ENCODE peak calls at places on chromosomes 16 and 17, in seven cellular contexts. One of them, this sample, is unnamed.

GRCh38 chr17:82126479-82127314 is 28.7 kb upstream of the FASN start:
- DNase-seq in right lobe of liver: no peak
- DNase-seq in CD4-positive, CD25-positive, alpha-beta regulatory T cell: peak; percentile 97
- DNase-seq in CD8-positive, alpha-beta T cell: peak; percentile 97
- DNase-seq in CD8-positive, alpha-beta memory T cell: peak; percentile 96
- DNase-seq in astrocyte: no peak
- DNase-seq in body of pancreas: no peak
- DNase-seq in this sample: no peak

GRCh38 chr17:8430966-8431365 is 4.7 kb upstream of the NDEL1 start:
- DNase-seq in right lobe of liver: peak; percentile 87
- DNase-seq in CD4-positive, CD25-positive, alpha-beta regulatory T cell: no peak
- DNase-seq in CD8-positive, alpha-beta T cell: no peak
- DNase-seq in CD8-positive, alpha-beta memory T cell: no peak
- DNase-seq in astrocyte: peak; percentile 81
- DNase-seq in body of pancreas: peak; percentile 10
- DNase-seq in this sample: no peak

GRCh38 chr17:69523252-69523861 is 108.9 kb downstream of the MAP2K6 start:
- DNase-seq in right lobe of liver: no peak
- DNase-seq in CD4-positive, CD25-positive, alpha-beta regulatory T cell: peak; percentile 41
- DNase-seq in CD8-positive, alpha-beta T cell: no peak
- DNase-seq in CD8-positive, alpha-beta memory T cell: no peak
- DNase-seq in astrocyte: peak; percentile 31
- DNase-seq in body of pancreas: peak; percentile 63
- DNase-seq in this sample: peak; percentile 45

GRCh38 chr16:77383606-77384187 is 51.1 kb downstream of the ADAMTS18 start:
- DNase-seq in right lobe of liver: no peak
- DNase-seq in CD4-positive, CD25-positive, alpha-beta regulatory T cell: no peak
- DNase-seq in CD8-positive, alpha-beta T cell: no peak
- DNase-seq in CD8-positive, alpha-beta memory T cell: no peak
- DNase-seq in astrocyte: no peak
- DNase-seq in body of pancreas: no peak
- DNase-seq in this sample: no peak

GRCh38 chr17:19270347-19270950 is 33.3 kb downstream of the EPN2 start:
- DNase-seq in right lobe of liver: no peak
- DNase-seq in CD4-positive, CD25-positive, alpha-beta regulatory T cell: no peak
- DNase-seq in CD8-positive, alpha-beta T cell: no peak
- DNase-seq in CD8-positive, alpha-beta memory T cell: no peak
- DNase-seq in astrocyte: no peak
- DNase-seq in body of pancreas: peak; percentile 26
- DNase-seq in this sample: no peak

GRCh38 chr16:72092832-72093447 is 480 bp downstream of the TXNL4B start:
- DNase-seq in right lobe of liver: no peak
- DNase-seq in CD4-positive, CD25-positive, alpha-beta regulatory T cell: peak; percentile 18
- DNase-seq in CD8-positive, alpha-beta T cell: no peak
- DNase-seq in CD8-positive, alpha-beta memory T cell: no peak
- DNase-seq in astrocyte: peak; percentile 73
- DNase-seq in body of pancreas: peak; percentile 11
- DNase-seq in this sample: peak; percentile 58

GRCh38 chr16:14378684-14379467 is 251.2 kb downstream of the PARN start:
- DNase-seq in right lobe of liver: no peak
- DNase-seq in CD4-positive, CD25-positive, alpha-beta regulatory T cell: no peak
- DNase-seq in CD8-positive, alpha-beta T cell: no peak
- DNase-seq in CD8-positive, alpha-beta memory T cell: no peak
- DNase-seq in astrocyte: peak; percentile 35
- DNase-seq in body of pancreas: no peak
- DNase-seq in this sample: no peak

GRCh38 chr17:8314797-8315739 is 5.0 kb downstream of the ARHGEF15 start:
- DNase-seq in right lobe of liver: no peak
- DNase-seq in CD4-positive, CD25-positive, alpha-beta regulatory T cell: no peak
- DNase-seq in CD8-positive, alpha-beta T cell: no peak
- DNase-seq in CD8-positive, alpha-beta memory T cell: no peak
- DNase-seq in astrocyte: no peak
- DNase-seq in body of pancreas: peak; percentile 23
- DNase-seq in this sample: no peak

GRCh38 chr16:70694088-70694487 is 8.2 kb upstream of the MTSS2 start:
- DNase-seq in right lobe of liver: no peak
- DNase-seq in CD4-positive, CD25-positive, alpha-beta regulatory T cell: no peak
- DNase-seq in CD8-positive, alpha-beta T cell: no peak
- DNase-seq in CD8-positive, alpha-beta memory T cell: no peak
- DNase-seq in astrocyte: peak; percentile 74
- DNase-seq in body of pancreas: no peak
- DNase-seq in this sample: no peak

GRCh38 chr16:13594798-13595197 is 325.2 kb upstream of the ERCC4 start:
- DNase-seq in right lobe of liver: no peak
- DNase-seq in CD4-positive, CD25-positive, alpha-beta regulatory T cell: no peak
- DNase-seq in CD8-positive, alpha-beta T cell: no peak
- DNase-seq in CD8-positive, alpha-beta memory T cell: no peak
- DNase-seq in astrocyte: no peak
- DNase-seq in body of pancreas: no peak
- DNase-seq in this sample: no peak

GRCh38 chr16:30145692-30146091 is 22.7 kb upstream of the MAPK3 start:
- DNase-seq in right lobe of liver: no peak
- DNase-seq in CD4-positive, CD25-positive, alpha-beta regulatory T cell: no peak
- DNase-seq in CD8-positive, alpha-beta T cell: no peak
- DNase-seq in CD8-positive, alpha-beta memory T cell: no peak
- DNase-seq in astrocyte: no peak
- DNase-seq in body of pancreas: no peak
- DNase-seq in this sample: no peak

GRCh38 chr16:86948046-86948445 is 369.1 kb downstream of the C16orf95 start:
- DNase-seq in right lobe of liver: no peak
- DNase-seq in CD4-positive, CD25-positive, alpha-beta regulatory T cell: no peak
- DNase-seq in CD8-positive, alpha-beta T cell: no peak
- DNase-seq in CD8-positive, alpha-beta memory T cell: no peak
- DNase-seq in astrocyte: no peak
- DNase-seq in body of pancreas: no peak
- DNase-seq in this sample: no peak

GRCh38 chr17:36641877-36642845 is 40.8 kb downstream of the MRM1 start:
- DNase-seq in right lobe of liver: peak; percentile 25
- DNase-seq in CD4-positive, CD25-positive, alpha-beta regulatory T cell: peak; percentile 22
- DNase-seq in CD8-positive, alpha-beta T cell: no peak
- DNase-seq in CD8-positive, alpha-beta memory T cell: no peak
- DNase-seq in astrocyte: no peak
- DNase-seq in body of pancreas: no peak
- DNase-seq in this sample: no peak

GRCh38 chr17:79165756-79166473 is 91.3 kb downstream of the ENGASE start:
- DNase-seq in right lobe of liver: no peak
- DNase-seq in CD4-positive, CD25-positive, alpha-beta regulatory T cell: no peak
- DNase-seq in CD8-positive, alpha-beta T cell: no peak
- DNase-seq in CD8-positive, alpha-beta memory T cell: no peak
- DNase-seq in astrocyte: no peak
- DNase-seq in body of pancreas: no peak
- DNase-seq in this sample: no peak

GRCh38 chr17:39753514-39754160 is 15.9 kb downstream of the GRB7 start:
- DNase-seq in right lobe of liver: peak; percentile 71
- DNase-seq in CD4-positive, CD25-positive, alpha-beta regulatory T cell: no peak
- DNase-seq in CD8-positive, alpha-beta T cell: peak; percentile 76
- DNase-seq in CD8-positive, alpha-beta memory T cell: no peak
- DNase-seq in astrocyte: no peak
- DNase-seq in body of pancreas: peak; percentile 50
- DNase-seq in this sample: peak; percentile 53

GRCh38 chr17:82458885-82459424 is 414 bp downstream of the NARF start:
- DNase-seq in right lobe of liver: peak; percentile 49
- DNase-seq in CD4-positive, CD25-positive, alpha-beta regulatory T cell: peak; percentile 39
- DNase-seq in CD8-positive, alpha-beta T cell: no peak
- DNase-seq in CD8-positive, alpha-beta memory T cell: peak; percentile 26
- DNase-seq in astrocyte: peak; percentile 16
- DNase-seq in body of pancreas: peak; percentile 36
- DNase-seq in this sample: no peak

GRCh38 chr16:8788578-8789172 is 8.8 kb downstream of the TMEM186 start:
- DNase-seq in right lobe of liver: no peak
- DNase-seq in CD4-positive, CD25-positive, alpha-beta regulatory T cell: no peak
- DNase-seq in CD8-positive, alpha-beta T cell: no peak
- DNase-seq in CD8-positive, alpha-beta memory T cell: no peak
- DNase-seq in astrocyte: no peak
- DNase-seq in body of pancreas: no peak
- DNase-seq in this sample: no peak

GRCh38 chr17:3762922-3763776 is 37.8 kb downstream of the ITGAE start:
- DNase-seq in right lobe of liver: no peak
- DNase-seq in CD4-positive, CD25-positive, alpha-beta regulatory T cell: peak; percentile 88
- DNase-seq in CD8-positive, alpha-beta T cell: peak; percentile 44
- DNase-seq in CD8-positive, alpha-beta memory T cell: peak; percentile 70
- DNase-seq in astrocyte: no peak
- DNase-seq in body of pancreas: no peak
- DNase-seq in this sample: no peak

GRCh38 chr16:31484491-31485171 is 1.7 kb downstream of the SLC5A2 start:
- DNase-seq in right lobe of liver: no peak
- DNase-seq in CD4-positive, CD25-positive, alpha-beta regulatory T cell: no peak
- DNase-seq in CD8-positive, alpha-beta T cell: no peak
- DNase-seq in CD8-positive, alpha-beta memory T cell: no peak
- DNase-seq in astrocyte: peak; percentile 18
- DNase-seq in body of pancreas: peak; percentile 64
- DNase-seq in this sample: no peak

GRCh38 chr17:53627511-53627910 is 195.2 kb upstream of the KIF2B start:
- DNase-seq in right lobe of liver: no peak
- DNase-seq in CD4-positive, CD25-positive, alpha-beta regulatory T cell: no peak
- DNase-seq in CD8-positive, alpha-beta T cell: no peak
- DNase-seq in CD8-positive, alpha-beta memory T cell: no peak
- DNase-seq in astrocyte: peak; percentile 76
- DNase-seq in body of pancreas: no peak
- DNase-seq in this sample: no peak

GRCh38 chr17:17440938-17441730 is 35.7 kb upstream of the MED9 start:
- DNase-seq in right lobe of liver: no peak
- DNase-seq in CD4-positive, CD25-positive, alpha-beta regulatory T cell: no peak
- DNase-seq in CD8-positive, alpha-beta T cell: no peak
- DNase-seq in CD8-positive, alpha-beta memory T cell: no peak
- DNase-seq in astrocyte: no peak
- DNase-seq in body of pancreas: no peak
- DNase-seq in this sample: no peak

GRCh38 chr17:65446838-65447526 is 114.5 kb downstream of the AXIN2 start:
- DNase-seq in right lobe of liver: no peak
- DNase-seq in CD4-positive, CD25-positive, alpha-beta regulatory T cell: no peak
- DNase-seq in CD8-positive, alpha-beta T cell: no peak
- DNase-seq in CD8-positive, alpha-beta memory T cell: no peak
- DNase-seq in astrocyte: no peak
- DNase-seq in body of pancreas: no peak
- DNase-seq in this sample: no peak

GRCh38 chr16:27642753-27643152 is 92.8 kb downstream of the KATNIP start:
- DNase-seq in right lobe of liver: no peak
- DNase-seq in CD4-positive, CD25-positive, alpha-beta regulatory T cell: peak; percentile 23
- DNase-seq in CD8-positive, alpha-beta T cell: no peak
- DNase-seq in CD8-positive, alpha-beta memory T cell: no peak
- DNase-seq in astrocyte: no peak
- DNase-seq in body of pancreas: no peak
- DNase-seq in this sample: peak; percentile 28

GRCh38 chr16:24610421-24610765 is 71.0 kb downstream of the RBBP6 start:
- DNase-seq in right lobe of liver: no peak
- DNase-seq in CD4-positive, CD25-positive, alpha-beta regulatory T cell: no peak
- DNase-seq in CD8-positive, alpha-beta T cell: no peak
- DNase-seq in CD8-positive, alpha-beta memory T cell: no peak
- DNase-seq in astrocyte: peak; percentile 22
- DNase-seq in body of pancreas: peak; percentile 8
- DNase-seq in this sample: peak; percentile 28
- H3K4me3 ChIP-seq in right lobe of liver: no peak overlapping the region
- H3K4me3 ChIP-seq in CD4-positive, CD25-positive, alpha-beta regulatory T cell: no peak overlapping the region
- H3K4me3 ChIP-seq in CD8-positive, alpha-beta T cell: no peak overlapping the region
- H3K4me3 ChIP-seq in CD8-positive, alpha-beta memory T cell: no peak overlapping the region
- H3K4me3 ChIP-seq in astrocyte: peak overlapping the region; percentile 51
- H3K4me3 ChIP-seq in body of pancreas: no peak overlapping the region
- H3K4me3 ChIP-seq in this sample: peak overlapping the region; percentile 27

DNA sequence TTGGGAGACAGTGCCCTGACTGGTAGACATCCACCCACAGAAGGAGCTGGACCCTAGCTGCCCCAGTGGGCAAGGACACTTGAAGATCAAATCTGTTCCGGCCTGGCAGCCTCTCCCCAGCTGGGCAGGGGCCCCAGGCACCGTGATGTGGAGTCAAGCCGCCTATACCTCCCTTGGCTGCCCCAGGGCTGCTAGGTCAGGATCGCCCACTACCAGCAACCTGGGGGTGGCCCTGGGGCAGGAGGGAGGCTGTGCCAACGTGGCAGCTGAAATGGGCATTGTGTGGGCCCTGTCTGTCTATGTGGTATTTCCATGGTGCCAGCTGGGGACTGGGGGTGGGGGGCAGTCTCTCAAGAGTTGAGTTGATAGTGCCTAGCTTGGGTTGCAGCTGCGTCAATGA is 941 bp downstream of the PDK2 start:
- DNase-seq in right lobe of liver: no peak
- DNase-seq in CD4-positive, CD25-positive, alpha-beta regulatory T cell: no peak
- DNase-seq in CD8-positive, alpha-beta T cell: no peak
- DNase-seq in CD8-positive, alpha-beta memory T cell: no peak
- DNase-seq in astrocyte: no peak
- DNase-seq in body of pancreas: no peak
- DNase-seq in this sample: no peak
- H3K36me3 ChIP-seq in right lobe of liver: peaks cover 9% of the 10 kb centered on the region
- H3K36me3 ChIP-seq in CD4-positive, CD25-positive, alpha-beta regulatory T cell: peaks cover 26% of the 10 kb centered on the region
- H3K36me3 ChIP-seq in CD8-positive, alpha-beta T cell: peaks cover 5% of the 10 kb centered on the region
- H3K36me3 ChIP-seq in CD8-positive, alpha-beta memory T cell: peaks cover 10% of the 10 kb centered on the region
- H3K36me3 ChIP-seq in astrocyte: no peaks in the 10 kb centered on the region
- H3K36me3 ChIP-seq in body of pancreas: peaks cover 2% of the 10 kb centered on the region
- H3K36me3 ChIP-seq in this sample: no peaks in the 10 kb centered on the region

DNA sequence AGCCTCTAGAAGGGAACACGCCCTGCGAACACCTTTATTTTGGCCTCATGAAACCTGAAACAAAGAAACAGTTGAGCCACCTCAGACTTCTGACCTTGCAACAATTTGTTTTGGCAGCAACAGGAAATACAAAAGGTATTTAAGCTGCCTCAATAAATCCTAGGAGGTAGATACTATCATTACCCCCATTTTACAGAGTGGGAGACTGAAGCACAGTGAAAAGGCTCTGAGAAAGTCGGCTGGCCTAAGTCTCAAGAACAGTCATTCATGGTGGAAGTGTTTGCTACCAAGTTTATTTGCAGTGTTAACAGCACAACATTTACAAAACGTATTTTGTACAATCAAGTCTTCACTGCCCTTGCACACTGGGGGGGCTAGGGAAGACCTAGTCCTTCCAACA is 19.0 kb downstream of the RND2 start:
- DNase-seq in right lobe of liver: no peak
- DNase-seq in CD4-positive, CD25-positive, alpha-beta regulatory T cell: no peak
- DNase-seq in CD8-positive, alpha-beta T cell: no peak
- DNase-seq in CD8-positive, alpha-beta memory T cell: no peak
- DNase-seq in astrocyte: no peak
- DNase-seq in body of pancreas: no peak
- DNase-seq in this sample: no peak
- H3K4me3 ChIP-seq in right lobe of liver: no peak overlapping the region
- H3K4me3 ChIP-seq in CD4-positive, CD25-positive, alpha-beta regulatory T cell: no peak overlapping the region
- H3K4me3 ChIP-seq in CD8-positive, alpha-beta T cell: no peak overlapping the region
- H3K4me3 ChIP-seq in CD8-positive, alpha-beta memory T cell: no peak overlapping the region
- H3K4me3 ChIP-seq in astrocyte: no peak overlapping the region
- H3K4me3 ChIP-seq in body of pancreas: no peak overlapping the region
- H3K4me3 ChIP-seq in this sample: no peak overlapping the region

DNA sequence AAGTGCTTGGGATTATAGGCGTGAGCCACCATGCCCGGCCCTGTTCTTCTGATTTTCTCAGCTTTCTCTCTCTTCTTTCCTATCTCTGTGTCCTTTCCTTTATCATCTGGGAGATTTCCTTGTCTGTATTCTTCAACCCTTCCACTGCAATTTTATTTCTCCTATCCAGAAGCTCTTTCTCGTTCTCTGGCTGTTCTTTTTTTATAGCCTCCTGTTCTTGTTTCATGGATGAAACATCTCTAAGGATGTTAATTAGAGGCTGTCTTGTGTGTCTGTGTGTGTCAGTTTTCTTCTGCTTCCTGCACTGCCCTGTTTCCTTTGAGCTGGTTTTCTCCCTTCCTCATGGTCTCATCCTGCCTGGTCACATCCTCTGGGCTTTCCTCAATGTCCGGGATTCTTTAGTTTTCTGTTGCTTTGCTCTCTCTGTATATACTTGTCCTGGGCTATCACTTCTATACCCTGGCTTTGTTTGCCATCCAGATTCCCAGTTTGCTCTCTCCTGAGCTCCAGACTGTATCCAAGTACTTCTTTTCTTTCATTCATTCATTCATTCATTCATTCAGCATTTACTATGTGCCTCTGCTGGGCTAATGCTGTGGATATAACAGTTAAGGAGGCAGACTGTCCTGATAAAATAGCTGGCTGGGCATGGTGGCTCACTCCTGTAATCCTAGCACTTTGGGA is 2.5 kb downstream of the LAT start:
- DNase-seq in right lobe of liver: no peak
- DNase-seq in CD4-positive, CD25-positive, alpha-beta regulatory T cell: peak; percentile 34
- DNase-seq in CD8-positive, alpha-beta T cell: no peak
- DNase-seq in CD8-positive, alpha-beta memory T cell: no peak
- DNase-seq in astrocyte: no peak
- DNase-seq in body of pancreas: no peak
- DNase-seq in this sample: no peak
- H3K36me3 ChIP-seq in right lobe of liver: no peaks in the 10 kb centered on the region
- H3K36me3 ChIP-seq in CD4-positive, CD25-positive, alpha-beta regulatory T cell: peaks cover 22% of the 10 kb centered on the region
- H3K36me3 ChIP-seq in CD8-positive, alpha-beta T cell: peaks cover 42% of the 10 kb centered on the region
- H3K36me3 ChIP-seq in CD8-positive, alpha-beta memory T cell: peaks cover 26% of the 10 kb centered on the region
- H3K36me3 ChIP-seq in astrocyte: no peaks in the 10 kb centered on the region
- H3K36me3 ChIP-seq in body of pancreas: peaks cover 2% of the 10 kb centered on the region
- H3K36me3 ChIP-seq in this sample: no peaks in the 10 kb centered on the region